ENCODE peak calls at places on chromosome 1, in seven cellular contexts. One of them, this sample, is unnamed.

GRCh38 chr1:225754940-225755635 is 22.5 kb upstream of the SRP9 start:
- DNase-seq in endodermal cell: no peak
- DNase-seq in Peyer's patch: peak
- DNase-seq in brain microvascular endothelial cell: peak
- DNase-seq in lung: no peak
- DNase-seq in CD8-positive, alpha-beta T cell: no peak
- DNase-seq in CD8-positive, alpha-beta memory T cell: no peak
- DNase-seq in this sample: no peak

GRCh38 chr1:26378088-26378878 is 5.7 kb upstream of the ZNF683 start:
- DNase-seq in lung: peak
- DNase-seq in CD8-positive, alpha-beta T cell: peak
- DNase-seq in Peyer's patch: peak
- DNase-seq in endodermal cell: no peak
- DNase-seq in brain microvascular endothelial cell: peak
- DNase-seq in CD8-positive, alpha-beta memory T cell: peak
- DNase-seq in this sample: no peak

GRCh38 chr1:108610073-108610472 is 50.2 kb downstream of the EEIG2 start:
- DNase-seq in lung: peak
- DNase-seq in brain microvascular endothelial cell: no peak
- DNase-seq in CD8-positive, alpha-beta memory T cell: no peak
- DNase-seq in endodermal cell: no peak
- DNase-seq in CD8-positive, alpha-beta T cell: no peak
- DNase-seq in Peyer's patch: no peak
- DNase-seq in this sample: no peak

GRCh38 chr1:996851-997727 is 2.8 kb downstream of the HES4 start:
- DNase-seq in endodermal cell: peak
- DNase-seq in Peyer's patch: peak
- DNase-seq in CD8-positive, alpha-beta memory T cell: no peak
- DNase-seq in lung: no peak
- DNase-seq in CD8-positive, alpha-beta T cell: no peak
- DNase-seq in brain microvascular endothelial cell: no peak
- DNase-seq in this sample: no peak

GRCh38 chr1:59315529-59316433 is 18.9 kb downstream of the FGGY start:
- DNase-seq in endodermal cell: no peak
- DNase-seq in brain microvascular endothelial cell: no peak
- DNase-seq in CD8-positive, alpha-beta memory T cell: no peak
- DNase-seq in lung: no peak
- DNase-seq in Peyer's patch: no peak
- DNase-seq in CD8-positive, alpha-beta T cell: no peak
- DNase-seq in this sample: no peak

GRCh38 chr1:203142684-203143408 is 15.3 kb downstream of the ADORA1 start:
- DNase-seq in Peyer's patch: no peak
- DNase-seq in CD8-positive, alpha-beta memory T cell: no peak
- DNase-seq in lung: no peak
- DNase-seq in CD8-positive, alpha-beta T cell: no peak
- DNase-seq in brain microvascular endothelial cell: no peak
- DNase-seq in endodermal cell: no peak
- DNase-seq in this sample: no peak

GRCh38 chr1:203153989-203154821 is 21.4 kb downstream of the MYBPH start:
- DNase-seq in CD8-positive, alpha-beta memory T cell: no peak
- DNase-seq in CD8-positive, alpha-beta T cell: no peak
- DNase-seq in endodermal cell: peak
- DNase-seq in Peyer's patch: no peak
- DNase-seq in lung: no peak
- DNase-seq in brain microvascular endothelial cell: peak
- DNase-seq in this sample: no peak

GRCh38 chr1:83547903-83548302 is 451.0 kb downstream of the TTLL7 start:
- DNase-seq in Peyer's patch: no peak
- DNase-seq in endodermal cell: no peak
- DNase-seq in CD8-positive, alpha-beta memory T cell: no peak
- DNase-seq in lung: no peak
- DNase-seq in brain microvascular endothelial cell: no peak
- DNase-seq in CD8-positive, alpha-beta T cell: no peak
- DNase-seq in this sample: no peak

GRCh38 chr1:231757759-231758158 is 131.2 kb downstream of the DISC1 start:
- DNase-seq in lung: no peak
- DNase-seq in CD8-positive, alpha-beta memory T cell: no peak
- DNase-seq in CD8-positive, alpha-beta T cell: no peak
- DNase-seq in Peyer's patch: no peak
- DNase-seq in endodermal cell: no peak
- DNase-seq in brain microvascular endothelial cell: no peak
- DNase-seq in this sample: no peak

GRCh38 chr1:112508242-112509004 is at the start of gene WNT2B:
- DNase-seq in CD8-positive, alpha-beta memory T cell: peak
- DNase-seq in Peyer's patch: peak
- DNase-seq in CD8-positive, alpha-beta T cell: peak
- DNase-seq in endodermal cell: peak
- DNase-seq in brain microvascular endothelial cell: no peak
- DNase-seq in lung: no peak
- DNase-seq in this sample: no peak

GRCh38 chr1:108646661-108647269 is 14.1 kb downstream of the HENMT1 start:
- DNase-seq in Peyer's patch: peak
- DNase-seq in CD8-positive, alpha-beta memory T cell: peak
- DNase-seq in lung: peak
- DNase-seq in CD8-positive, alpha-beta T cell: peak
- DNase-seq in brain microvascular endothelial cell: peak
- DNase-seq in endodermal cell: peak
- DNase-seq in this sample: peak

GRCh38 chr1:9009438-9010366 is 16.5 kb downstream of the SLC2A7 start:
- DNase-seq in endodermal cell: peak
- DNase-seq in CD8-positive, alpha-beta T cell: no peak
- DNase-seq in CD8-positive, alpha-beta memory T cell: no peak
- DNase-seq in Peyer's patch: peak
- DNase-seq in lung: no peak
- DNase-seq in brain microvascular endothelial cell: peak
- DNase-seq in this sample: no peak

GRCh38 chr1:224733021-224733911 is 117.1 kb downstream of the CNIH3 start:
- DNase-seq in endodermal cell: no peak
- DNase-seq in Peyer's patch: no peak
- DNase-seq in CD8-positive, alpha-beta T cell: no peak
- DNase-seq in lung: no peak
- DNase-seq in brain microvascular endothelial cell: peak
- DNase-seq in CD8-positive, alpha-beta memory T cell: no peak
- DNase-seq in this sample: peak

GRCh38 chr1:191888996-191889622 is 269.2 kb upstream of the RGS18 start:
- DNase-seq in endodermal cell: no peak
- DNase-seq in CD8-positive, alpha-beta memory T cell: no peak
- DNase-seq in Peyer's patch: no peak
- DNase-seq in lung: no peak
- DNase-seq in CD8-positive, alpha-beta T cell: no peak
- DNase-seq in brain microvascular endothelial cell: no peak
- DNase-seq in this sample: no peak

GRCh38 chr1:66135165-66135564 is 342.5 kb downstream of the PDE4B start:
- DNase-seq in CD8-positive, alpha-beta memory T cell: no peak
- DNase-seq in brain microvascular endothelial cell: no peak
- DNase-seq in CD8-positive, alpha-beta T cell: no peak
- DNase-seq in endodermal cell: no peak
- DNase-seq in Peyer's patch: no peak
- DNase-seq in lung: no peak
- DNase-seq in this sample: no peak

GRCh38 chr1:100353073-100353801 is 931 bp downstream of the CDC14A start:
- DNase-seq in brain microvascular endothelial cell: no peak
- DNase-seq in CD8-positive, alpha-beta memory T cell: peak
- DNase-seq in CD8-positive, alpha-beta T cell: peak
- DNase-seq in lung: peak
- DNase-seq in Peyer's patch: peak
- DNase-seq in endodermal cell: peak
- DNase-seq in this sample: no peak

GRCh38 chr1:44660176-44660575 is 14.1 kb downstream of the TMEM53 start:
- DNase-seq in CD8-positive, alpha-beta memory T cell: no peak
- DNase-seq in endodermal cell: no peak
- DNase-seq in CD8-positive, alpha-beta T cell: no peak
- DNase-seq in Peyer's patch: peak
- DNase-seq in brain microvascular endothelial cell: no peak
- DNase-seq in lung: no peak
- DNase-seq in this sample: peak

GRCh38 chr1:17567582-17567981 is 28.1 kb downstream of the ARHGEF10L start:
- DNase-seq in brain microvascular endothelial cell: no peak
- DNase-seq in CD8-positive, alpha-beta memory T cell: no peak
- DNase-seq in lung: no peak
- DNase-seq in endodermal cell: no peak
- DNase-seq in Peyer's patch: no peak
- DNase-seq in CD8-positive, alpha-beta T cell: no peak
- DNase-seq in this sample: no peak
- H3K27ac ChIP-seq in brain microvascular endothelial cell: no peak
- H3K27ac ChIP-seq in CD8-positive, alpha-beta memory T cell: no peak
- H3K27ac ChIP-seq in lung: peak
- H3K27ac ChIP-seq in endodermal cell: no peak
- H3K27ac ChIP-seq in Peyer's patch: peak
- H3K27ac ChIP-seq in CD8-positive, alpha-beta T cell: no peak
- H3K27ac ChIP-seq in this sample: peak

DNA sequence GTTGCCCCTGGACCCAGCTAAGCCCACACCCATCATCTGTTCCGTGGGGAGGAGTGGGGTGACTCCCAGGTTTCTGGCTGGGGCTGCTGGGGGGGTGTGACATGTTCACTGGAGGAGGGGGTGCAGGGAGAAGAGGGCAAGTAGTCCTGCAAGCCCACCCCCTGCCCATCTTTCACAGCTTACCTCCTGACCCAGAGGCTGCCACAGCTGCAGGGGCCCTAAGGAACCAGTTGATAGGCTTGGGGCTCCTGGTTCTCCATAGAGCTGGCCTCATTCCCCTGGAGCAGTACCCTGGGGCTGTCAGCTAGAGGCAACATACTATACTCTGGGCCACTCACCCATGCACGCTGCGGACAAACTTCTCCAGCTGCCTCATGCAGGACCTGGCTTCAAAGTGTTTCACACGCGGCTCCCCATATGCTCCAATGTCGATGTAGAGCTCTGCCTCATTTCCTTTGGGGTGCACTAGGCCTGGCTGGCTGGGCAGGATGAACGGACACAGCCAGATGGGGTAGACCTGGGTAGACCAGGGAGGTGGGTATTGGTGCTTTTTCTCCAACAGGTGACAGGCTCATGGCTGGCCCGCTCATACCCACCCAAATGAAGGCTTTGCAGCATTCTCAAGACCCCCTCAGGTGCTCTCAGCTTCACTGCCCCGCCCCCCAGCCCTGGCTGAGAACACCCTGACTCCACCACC is 33.8 kb downstream of the DHCR24 start:
- DNase-seq in brain microvascular endothelial cell: no peak
- DNase-seq in CD8-positive, alpha-beta T cell: no peak
- DNase-seq in Peyer's patch: no peak
- DNase-seq in lung: no peak
- DNase-seq in CD8-positive, alpha-beta memory T cell: no peak
- DNase-seq in endodermal cell: no peak
- DNase-seq in this sample: no peak
- H3K4me3 ChIP-seq in brain microvascular endothelial cell: no peak
- H3K4me3 ChIP-seq in CD8-positive, alpha-beta T cell: no peak
- H3K4me3 ChIP-seq in Peyer's patch: no peak
- H3K4me3 ChIP-seq in lung: no peak
- H3K4me3 ChIP-seq in CD8-positive, alpha-beta memory T cell: no peak
- H3K4me3 ChIP-seq in endodermal cell: no peak
- H3K4me3 ChIP-seq in this sample: no peak

GRCh38 chr1:212858055-212858460 is at the start of gene FLVCR1:
- DNase-seq in CD8-positive, alpha-beta memory T cell: peak
- DNase-seq in lung: peak
- DNase-seq in brain microvascular endothelial cell: peak
- DNase-seq in Peyer's patch: peak
- DNase-seq in CD8-positive, alpha-beta T cell: peak
- DNase-seq in endodermal cell: peak
- DNase-seq in this sample: peak
- H3K27ac ChIP-seq in CD8-positive, alpha-beta memory T cell: peak
- H3K27ac ChIP-seq in lung: peak
- H3K27ac ChIP-seq in brain microvascular endothelial cell: peak
- H3K27ac ChIP-seq in Peyer's patch: peak
- H3K27ac ChIP-seq in CD8-positive, alpha-beta T cell: peak
- H3K27ac ChIP-seq in endodermal cell: peak
- H3K27ac ChIP-seq in this sample: peak

GRCh38 chr1:118947790-118948189 is 40.4 kb downstream of the TBX15 start:
- DNase-seq in brain microvascular endothelial cell: peak
- DNase-seq in CD8-positive, alpha-beta memory T cell: no peak
- DNase-seq in CD8-positive, alpha-beta T cell: no peak
- DNase-seq in endodermal cell: no peak
- DNase-seq in lung: no peak
- DNase-seq in Peyer's patch: no peak
- DNase-seq in this sample: no peak
- H3K4me3 ChIP-seq in brain microvascular endothelial cell: no peak
- H3K4me3 ChIP-seq in CD8-positive, alpha-beta memory T cell: no peak
- H3K4me3 ChIP-seq in CD8-positive, alpha-beta T cell: no peak
- H3K4me3 ChIP-seq in endodermal cell: no peak
- H3K4me3 ChIP-seq in lung: no peak
- H3K4me3 ChIP-seq in Peyer's patch: no peak
- H3K4me3 ChIP-seq in this sample: no peak

GRCh38 chr1:15558516-15558915 is 26.3 kb downstream of the AGMAT start:
- DNase-seq in Peyer's patch: no peak
- DNase-seq in CD8-positive, alpha-beta T cell: no peak
- DNase-seq in endodermal cell: no peak
- DNase-seq in brain microvascular endothelial cell: no peak
- DNase-seq in lung: no peak
- DNase-seq in CD8-positive, alpha-beta memory T cell: no peak
- DNase-seq in this sample: no peak

GRCh38 chr1:15557594-15557993 is 27.3 kb downstream of the AGMAT start:
- DNase-seq in Peyer's patch: no peak
- DNase-seq in CD8-positive, alpha-beta memory T cell: no peak
- DNase-seq in endodermal cell: no peak
- DNase-seq in lung: no peak
- DNase-seq in brain microvascular endothelial cell: no peak
- DNase-seq in CD8-positive, alpha-beta T cell: no peak
- DNase-seq in this sample: no peak

GRCh38 chr1:15557008-15557407 is 27.8 kb downstream of the AGMAT start:
- DNase-seq in brain microvascular endothelial cell: no peak
- DNase-seq in lung: no peak
- DNase-seq in Peyer's patch: no peak
- DNase-seq in CD8-positive, alpha-beta memory T cell: no peak
- DNase-seq in endodermal cell: no peak
- DNase-seq in CD8-positive, alpha-beta T cell: no peak
- DNase-seq in this sample: no peak

GRCh38 chr1:15559189-15559815 is 25.5 kb downstream of the AGMAT start:
- DNase-seq in endodermal cell: no peak
- DNase-seq in CD8-positive, alpha-beta memory T cell: no peak
- DNase-seq in CD8-positive, alpha-beta T cell: no peak
- DNase-seq in lung: no peak
- DNase-seq in Peyer's patch: peak
- DNase-seq in brain microvascular endothelial cell: no peak
- DNase-seq in this sample: no peak
- H3K27ac ChIP-seq in endodermal cell: no peak
- H3K27ac ChIP-seq in CD8-positive, alpha-beta memory T cell: no peak
- H3K27ac ChIP-seq in CD8-positive, alpha-beta T cell: no peak
- H3K27ac ChIP-seq in lung: no peak
- H3K27ac ChIP-seq in Peyer's patch: peak
- H3K27ac ChIP-seq in brain microvascular endothelial cell: no peak
- H3K27ac ChIP-seq in this sample: no peak

DNA sequence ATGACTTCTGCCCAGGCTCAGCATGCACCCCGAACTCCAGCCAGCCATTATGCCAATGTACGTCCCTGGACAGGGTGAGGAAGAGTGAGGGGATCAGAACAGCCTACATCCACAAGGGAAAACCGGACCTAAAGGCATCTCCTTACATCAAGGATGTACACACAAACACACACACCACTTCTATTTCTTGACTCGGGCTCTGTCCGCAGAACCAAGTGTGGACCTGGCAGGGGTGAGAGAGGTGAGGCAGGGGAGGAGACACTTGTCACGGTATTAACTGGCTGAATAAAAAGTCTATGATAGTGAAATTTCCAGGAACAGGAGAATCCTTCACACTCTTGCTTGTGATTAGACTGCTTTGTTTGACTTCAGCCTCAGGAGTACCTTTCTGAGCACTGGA is 2.3 kb downstream of the LMOD1 start:
- DNase-seq in lung: no peak
- DNase-seq in endodermal cell: no peak
- DNase-seq in CD8-positive, alpha-beta memory T cell: no peak
- DNase-seq in brain microvascular endothelial cell: no peak
- DNase-seq in CD8-positive, alpha-beta T cell: no peak
- DNase-seq in Peyer's patch: no peak
- DNase-seq in this sample: no peak
- H3K4me3 ChIP-seq in lung: peak
- H3K4me3 ChIP-seq in endodermal cell: no peak
- H3K4me3 ChIP-seq in CD8-positive, alpha-beta memory T cell: no peak
- H3K4me3 ChIP-seq in brain microvascular endothelial cell: no peak
- H3K4me3 ChIP-seq in CD8-positive, alpha-beta T cell: no peak
- H3K4me3 ChIP-seq in Peyer's patch: peak
- H3K4me3 ChIP-seq in this sample: peak